ENCODE peak calls at places on chromosomes 11 and 22, in five cellular contexts. O is trophoblast cell, Z is neuronal stem cell, J is H9, Y is H1. B is an unnamed sample.

GRCh38 chr11:113188433-113188834 is 125.9 kb upstream of the TTC12 start:
- DNase-seq in Y (no peak), J (no peak), Z (no peak), O (peak; percentile 11), B (peak; percentile 8)

GRCh38 chr11:122850076-122850631 is 11.9 kb downstream of the CRTAM start:
- DNase-seq in Y (no peak), O (peak; percentile 76), Z (no peak), J (peak; percentile 34), B (peak; percentile 68)

GRCh38 chr11:77113382-77114088 is 10.9 kb downstream of the OMP start:
- DNase-seq in Y (no peak), Z (peak; percentile 31), J (peak; percentile 61), O (peak; percentile 59), B (peak; percentile 50)

GRCh38 chr22:20758688-20759087 is 15.2 kb upstream of the SERPIND1 start:
- DNase-seq in O (no peak), Y (no peak), Z (no peak), J (peak; percentile 46), B (no peak)

GRCh38 chr11:66878554-66878953 is 21.7 kb downstream of the LRFN4 start:
- DNase-seq in Y (no peak), Z (no peak), O (no peak), J (no peak), B (no peak)

GRCh38 chr11:30125461-30125860 is 105.4 kb upstream of the FSHB start:
- DNase-seq in J (no peak), Z (no peak), Y (no peak), O (no peak), B (no peak)

GRCh38 chr11:15006139-15006759 is 34.1 kb upstream of the CALCA start:
- DNase-seq in Y (no peak), O (peak; percentile 73), Z (no peak), J (peak; percentile 27), B (peak; percentile 61)

GRCh38 chr22:41021039-41021654 is 70.0 kb downstream of the RBX1 start:
- DNase-seq in Y (no peak), O (peak; percentile 58), J (peak; percentile 42), Z (no peak), B (peak; percentile 9)

GRCh38 chr22:17366830-17367229 is 2.4 kb upstream of the CECR2 start:
- DNase-seq in Y (no peak), O (peak; percentile 28), Z (peak; percentile 40), J (peak; percentile 85), B (no peak)

GRCh38 chr11:304915-305833 is 2.4 kb upstream of the IFITM2 start:
- DNase-seq in O (peak; percentile 75), Y (no peak), J (peak; percentile 75), Z (peak; percentile 56), B (peak; percentile 81)

GRCh38 chr11:86726118-86726748 is 53.8 kb upstream of the ME3 start:
- DNase-seq in Y (no peak), J (no peak), O (peak; percentile 85), Z (no peak), B (no peak)

GRCh38 chr22:37121887-37122591 is 12.5 kb upstream of the TMPRSS6 start:
- DNase-seq in Z (no peak), Y (no peak), J (peak; percentile 56), O (peak; percentile 84), B (peak; percentile 50)

GRCh38 chr11:94815705-94816344 is 47.7 kb downstream of the AMOTL1 start:
- DNase-seq in J (no peak), Y (no peak), O (no peak), Z (peak; percentile 40), B (no peak)

GRCh38 chr11:4044971-4045646 is 49.5 kb upstream of the RRM1 start:
- DNase-seq in Y (no peak), Z (no peak), O (no peak), J (no peak), B (no peak)

GRCh38 chr11:58919561-58919960 is 19.7 kb upstream of the GLYATL1 start:
- DNase-seq in Y (no peak), J (no peak), O (no peak), Z (no peak), B (no peak)

GRCh38 chr11:763073-763463 is 14.2 kb downstream of the GATD1 start:
- DNase-seq in O (peak; percentile 57), Y (no peak), J (peak; percentile 76), Z (no peak), B (no peak)

GRCh38 chr11:133526790-133527189 is 5.5 kb downstream of the OPCML start:
- DNase-seq in Y (no peak), J (no peak), O (no peak), Z (no peak), B (no peak)

GRCh38 chr11:94877446-94878200 is 95.7 kb downstream of the CWC15 start:
- DNase-seq in Y (no peak), J (no peak), Z (no peak), O (no peak), B (peak; percentile 39)

GRCh38 chr11:47061429-47062178 is 115.1 kb downstream of the ARFGAP2 start:
- DNase-seq in J (no peak), Y (no peak), Z (no peak), O (no peak), B (no peak)

GRCh38 chr11:96267490-96268010 is 75.4 kb downstream of the MAML2 start:
- DNase-seq in O (no peak), Y (no peak), J (no peak), Z (no peak), B (peak; percentile 58)

GRCh38 chr11:7871056-7871455 is 60.0 kb downstream of the OR10A6 start:
- DNase-seq in O (peak; percentile 75), Y (no peak), Z (no peak), J (no peak), B (no peak)

GRCh38 chr11:1127664-1128162 is 30.0 kb upstream of the MUC5AC start:
- DNase-seq in Z (no peak), Y (no peak), O (no peak), J (no peak), B (no peak)

GRCh38 chr11:131253885-131254204 is 116.6 kb upstream of the NTM start:
- DNase-seq in Z (no peak), Y (peak; percentile 53), J (peak; percentile 71), O (no peak), B (no peak)

GRCh38 chr11:2806351-2807058 is 79.1 kb downstream of the CDKN1C start:
- DNase-seq in Z (no peak), O (no peak), J (peak; percentile 27), Y (no peak), B (no peak)

GRCh38 chr11:125778728-125779127 is at the start of gene PATE2:
- DNase-seq in O (no peak), Y (no peak), J (no peak), Z (no peak), B (no peak)
- H2BK12ac ChIP-seq in O (no peak within 1 kb of the TSS), Y (no peak within 1 kb of the TSS), J (no peak within 1 kb of the TSS), Z (no peak within 1 kb of the TSS), B (no peak within 1 kb of the TSS)

DNA sequence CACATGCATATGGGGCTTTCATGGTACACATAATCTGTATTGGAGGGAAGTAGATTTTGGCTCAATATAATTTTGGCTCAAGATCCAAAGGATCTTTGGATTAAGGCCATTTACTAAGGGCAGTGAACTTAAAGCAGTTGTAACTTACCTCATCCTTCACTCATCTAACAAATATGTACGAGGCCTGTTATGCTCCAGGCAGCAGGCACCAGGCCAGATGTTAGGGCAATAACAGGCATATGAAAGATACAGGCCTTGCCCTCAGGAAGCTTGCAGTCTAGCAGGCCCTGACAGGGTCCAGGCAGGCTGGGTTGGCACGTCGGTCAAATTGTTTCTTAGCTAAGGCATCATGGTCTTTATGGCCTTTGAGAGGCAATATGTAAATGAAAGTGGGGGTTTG is 44.6 kb downstream of the LIF start:
- DNase-seq in O (no peak), Y (no peak), Z (no peak), J (no peak), B (no peak)
- H3K9ac ChIP-seq in O (no peak overlapping the region), Y (no peak overlapping the region), Z (no peak overlapping the region), J (no peak overlapping the region), B (peak overlapping the region; percentile 87)

DNA sequence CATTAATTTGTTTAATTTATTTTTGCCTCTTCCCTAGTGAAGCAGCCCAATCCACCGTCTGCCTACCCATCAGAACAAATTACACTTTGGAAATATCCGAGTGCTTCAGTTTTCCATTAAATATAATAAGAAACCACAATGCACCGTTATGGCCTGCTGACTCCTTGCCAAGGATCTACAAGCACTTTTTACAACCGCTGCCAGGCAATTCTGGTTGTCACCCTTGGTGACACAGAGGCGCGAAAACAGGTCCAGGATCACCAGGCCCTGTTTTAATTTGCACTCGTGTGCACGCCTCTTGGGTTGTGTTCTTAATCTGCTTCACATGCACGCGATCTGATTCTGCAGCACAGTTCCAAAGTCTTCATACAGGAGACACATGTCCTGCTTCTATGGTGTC is 43.9 kb downstream of the KIRREL3 start:
- DNase-seq in Y (no peak), O (no peak), Z (no peak), J (no peak), B (no peak)
- H2BK12ac ChIP-seq in Y (no peak overlapping the region), O (no peak overlapping the region), Z (no peak overlapping the region), J (no peak overlapping the region), B (no peak overlapping the region)

GRCh38 chr11:117314840-117315239 is 1.2 kb downstream of the BACE1 start:
- DNase-seq in Z (no peak), J (no peak), Y (no peak), O (no peak), B (peak; percentile 27)
- H3K9ac ChIP-seq in Z (no peak overlapping the region), J (no peak overlapping the region), Y (no peak overlapping the region), O (no peak overlapping the region), B (peak overlapping the region; percentile 85)

GRCh38 chr11:117589024-117589423 is 208.0 kb downstream of the DSCAML1 start:
- DNase-seq in O (no peak), Z (no peak), Y (no peak), J (no peak), B (no peak)

GRCh38 chr11:117588166-117588810 is 208.7 kb downstream of the DSCAML1 start:
- DNase-seq in Z (no peak), O (no peak), J (no peak), Y (no peak), B (no peak)

GRCh38 chr11:117586392-117586791 is 210.6 kb downstream of the DSCAML1 start:
- DNase-seq in J (no peak), Y (no peak), Z (no peak), O (no peak), B (no peak)

GRCh38 chr11:117585631-117586030 is 211.4 kb downstream of the DSCAML1 start:
- DNase-seq in J (no peak), O (no peak), Y (no peak), Z (no peak), B (no peak)

GRCh38 chr11:117587416-117587815 is 209.6 kb downstream of the DSCAML1 start:
- DNase-seq in J (no peak), O (no peak), Y (no peak), Z (no peak), B (no peak)
- H2BK12ac ChIP-seq in J (no peak overlapping the region), O (no peak overlapping the region), Y (no peak overlapping the region), Z (no peak overlapping the region), B (no peak overlapping the region)

DNA sequence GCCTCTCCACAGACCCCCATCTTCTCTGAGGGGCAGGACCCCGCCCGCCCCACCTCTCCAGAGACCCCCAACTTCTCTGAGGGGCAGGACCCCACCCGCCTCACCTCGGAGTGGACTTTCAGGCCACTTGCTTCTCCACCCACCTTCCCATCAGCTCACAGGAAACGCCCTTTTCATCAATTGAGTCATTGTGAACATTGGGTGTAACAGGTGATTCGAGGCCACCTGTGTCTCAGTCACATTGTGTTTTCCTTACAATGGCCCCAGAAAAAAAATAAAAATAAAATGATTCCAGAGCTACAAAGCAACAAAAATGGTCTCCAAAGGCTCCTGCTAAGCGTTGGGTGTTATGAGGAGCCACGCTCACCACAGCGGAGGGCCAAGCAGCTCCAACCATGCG is 36.0 kb downstream of the BRD1 start:
- DNase-seq in Z (no peak), O (no peak), Y (no peak), J (no peak), B (no peak)
- H3K9ac ChIP-seq in Z (no peak overlapping the region), O (no peak overlapping the region), Y (no peak overlapping the region), J (no peak overlapping the region), B (peak overlapping the region; percentile 68)

GRCh38 chr11:71451596-71452353 is 1.2 kb upstream of the NADSYN1 start:
- DNase-seq in J (peak; percentile 86), O (peak; percentile 7), Z (no peak), Y (peak; percentile 38), B (no peak)
- H2BK12ac ChIP-seq in J (no peak overlapping the region), O (no peak overlapping the region), Z (no peak overlapping the region), Y (no peak overlapping the region), B (no peak overlapping the region)